ENCODE peak calls at places on chromosomes 7 and 10, in eight cellular contexts. P is coronary artery, G is foreskin keratinocyte, T is Caki2, V is WERI-Rb-1, H is aorta, A is sigmoid colon, W is occipital lobe. B is an unnamed sample.

GRCh38 chr10:116201011-116201410 is 72.0 kb downstream of the GFRA1 start:
- DNase-seq in P (no peak), G (peak), T (peak), V (no peak), H (no peak), A (no peak), W (no peak), B (no peak)

GRCh38 chr10:77531441-77532001 is 106.1 kb downstream of the KCNMA1 start:
- DNase-seq in P (peak), G (peak), T (peak), V (peak), H (peak), A (peak), W (peak), B (no peak)

GRCh38 chr7:142563470-142563869 is 185.8 kb upstream of the PRSS1 start:
- DNase-seq in P (no peak), G (peak), T (no peak), V (no peak), H (no peak), A (no peak), W (no peak), B (no peak)

GRCh38 chr7:47361229-47361628 is 220.7 kb downstream of the TNS3 start:
- DNase-seq in P (no peak), G (no peak), T (no peak), V (peak), H (no peak), A (no peak), W (no peak), B (no peak)

GRCh38 chr10:54402576-54402975 is 398.5 kb downstream of the PCDH15 start:
- DNase-seq in P (no peak), G (peak), T (peak), V (peak), H (no peak), A (no peak), W (no peak), B (no peak)

GRCh38 chr7:18866359-18867036 is 250.9 kb downstream of the TWIST1 start:
- DNase-seq in P (peak), G (peak), T (peak), V (no peak), H (peak), A (peak), W (no peak), B (no peak)

GRCh38 chr7:138029941-138030340 is 28.1 kb upstream of the CREB3L2 start:
- DNase-seq in P (no peak), G (peak), T (peak), V (no peak), H (no peak), A (no peak), W (no peak), B (no peak)

GRCh38 chr10:61919646-61920215 is 18.2 kb downstream of the ARID5B start:
- DNase-seq in P (no peak), G (no peak), T (no peak), V (no peak), H (no peak), A (no peak), W (no peak), B (no peak)

GRCh38 chr10:72691470-72692056 is 380 bp upstream of the MCU start:
- DNase-seq in P (no peak), G (peak), T (no peak), V (no peak), H (no peak), A (no peak), W (no peak), B (no peak)

GRCh38 chr7:40586197-40586596 is 451.4 kb downstream of the SUGCT start:
- DNase-seq in P (no peak), G (peak), T (peak), V (no peak), H (no peak), A (no peak), W (no peak), B (no peak)

GRCh38 chr7:17432793-17433192 is 134.3 kb downstream of the AHR start:
- DNase-seq in P (no peak), G (no peak), T (no peak), V (no peak), H (no peak), A (no peak), W (no peak), B (no peak)

GRCh38 chr10:72611783-72612182 is 14.1 kb downstream of the MICU1 start:
- DNase-seq in P (no peak), G (no peak), T (peak), V (no peak), H (no peak), A (no peak), W (no peak), B (no peak)